ENCODE peak calls at places on chromosome 1, in eight cellular contexts. One of them, this sample, is unnamed.

GRCh38 chr1:39540504-39541031 is 36.0 kb downstream of the PABPC4 start:
- DNase-seq in EH: peak
- DNase-seq in myocyte: peak
- DNase-seq in NCI-H2107: peak
- DNase-seq in fibroblast of mammary gland: peak
- DNase-seq in fibroblast of the aortic adventitia: no peak
- DNase-seq in iPS-NIHi11: no peak
- DNase-seq in NCI-H1092: no peak
- DNase-seq in this sample: peak

GRCh38 chr1:219310181-219310728 is 136.6 kb downstream of the LYPLAL1 start:
- DNase-seq in EH: no peak
- DNase-seq in myocyte: no peak
- DNase-seq in NCI-H2107: no peak
- DNase-seq in fibroblast of mammary gland: no peak
- DNase-seq in fibroblast of the aortic adventitia: peak
- DNase-seq in iPS-NIHi11: peak
- DNase-seq in NCI-H1092: no peak
- DNase-seq in this sample: no peak

GRCh38 chr1:96510911-96511310 is 210.7 kb upstream of the PTBP2 start:
- DNase-seq in EH: no peak
- DNase-seq in myocyte: no peak
- DNase-seq in NCI-H2107: no peak
- DNase-seq in fibroblast of mammary gland: no peak
- DNase-seq in fibroblast of the aortic adventitia: no peak
- DNase-seq in iPS-NIHi11: no peak
- DNase-seq in NCI-H1092: no peak
- DNase-seq in this sample: no peak

GRCh38 chr1:156910309-156910782 is 10.1 kb upstream of the LRRC71 start:
- DNase-seq in EH: peak
- DNase-seq in myocyte: no peak
- DNase-seq in NCI-H2107: no peak
- DNase-seq in fibroblast of mammary gland: no peak
- DNase-seq in fibroblast of the aortic adventitia: no peak
- DNase-seq in iPS-NIHi11: peak
- DNase-seq in NCI-H1092: peak
- DNase-seq in this sample: no peak

GRCh38 chr1:23101891-23102688 is 66.6 kb downstream of the LUZP1 start:
- DNase-seq in EH: peak
- DNase-seq in myocyte: peak
- DNase-seq in NCI-H2107: no peak
- DNase-seq in fibroblast of mammary gland: peak
- DNase-seq in fibroblast of the aortic adventitia: peak
- DNase-seq in iPS-NIHi11: no peak
- DNase-seq in NCI-H1092: no peak
- DNase-seq in this sample: no peak

GRCh38 chr1:4626560-4627319 is 27.7 kb upstream of the AJAP1 start:
- DNase-seq in EH: no peak
- DNase-seq in myocyte: no peak
- DNase-seq in NCI-H2107: no peak
- DNase-seq in fibroblast of mammary gland: no peak
- DNase-seq in fibroblast of the aortic adventitia: no peak
- DNase-seq in iPS-NIHi11: no peak
- DNase-seq in NCI-H1092: no peak
- DNase-seq in this sample: peak

GRCh38 chr1:17635811-17636210 is 96.3 kb downstream of the ARHGEF10L start:
- DNase-seq in EH: no peak
- DNase-seq in myocyte: no peak
- DNase-seq in NCI-H2107: no peak
- DNase-seq in fibroblast of mammary gland: no peak
- DNase-seq in fibroblast of the aortic adventitia: no peak
- DNase-seq in iPS-NIHi11: no peak
- DNase-seq in NCI-H1092: no peak
- DNase-seq in this sample: peak

GRCh38 chr1:219416598-219417238 is 196.2 kb downstream of the ZC3H11B start:
- DNase-seq in EH: peak
- DNase-seq in myocyte: peak
- DNase-seq in NCI-H2107: peak
- DNase-seq in fibroblast of mammary gland: peak
- DNase-seq in fibroblast of the aortic adventitia: peak
- DNase-seq in iPS-NIHi11: peak
- DNase-seq in NCI-H1092: peak
- DNase-seq in this sample: no peak

GRCh38 chr1:180881806-180882509 is 30.7 kb upstream of the KIAA1614 start:
- DNase-seq in EH: peak
- DNase-seq in myocyte: peak
- DNase-seq in NCI-H2107: no peak
- DNase-seq in fibroblast of mammary gland: peak
- DNase-seq in fibroblast of the aortic adventitia: peak
- DNase-seq in iPS-NIHi11: peak
- DNase-seq in NCI-H1092: peak
- DNase-seq in this sample: no peak